ENCODE peak calls at places on chromosomes 1 and 21, in four cellular contexts. A is GM12878, E is A549, Q is HepG2. C is an unnamed sample.

GRCh38 chr1:81430955-81431646 is 369.6 kb upstream of the ADGRL2 start:
- DNase-seq in A (peak; percentile 12), E (no peak), Q (no peak), C (no peak)

GRCh38 chr21:41664881-41665765 is 101.7 kb downstream of the RIPK4 start:
- DNase-seq in A (no peak), E (no peak), Q (no peak), C (no peak)

GRCh38 chr1:173970252-173970651 is 51.9 kb downstream of the RC3H1 start:
- DNase-seq in A (no peak), E (no peak), Q (no peak), C (no peak)

GRCh38 chr1:145871994-145872411 is 13.1 kb upstream of the PIAS3 start:
- DNase-seq in A (no peak), E (no peak), Q (no peak), C (no peak)

GRCh38 chr1:18948048-18948912 is 8.2 kb downstream of the IFFO2 start:
- DNase-seq in A (no peak), E (no peak), Q (no peak), C (no peak)

GRCh38 chr1:172670791-172671190 is 11.9 kb downstream of the FASLG start:
- DNase-seq in A (no peak), E (no peak), Q (no peak), C (no peak)

GRCh38 chr1:26044971-26045711 is 777 bp downstream of the SLC30A2 start:
- DNase-seq in A (no peak), E (no peak), Q (no peak), C (peak; percentile 59)

GRCh38 chr1:6273380-6273891 is 12.5 kb upstream of the GPR153 start:
- DNase-seq in A (no peak), E (no peak), Q (no peak), C (peak; percentile 42)

GRCh38 chr1:111745670-111746613 is 6.7 kb upstream of the INKA2 start:
- DNase-seq in A (no peak), E (no peak), Q (no peak), C (no peak)

GRCh38 chr1:204293605-204294365 is 65.9 kb downstream of the PLEKHA6 start:
- DNase-seq in A (no peak), E (no peak), Q (no peak), C (no peak)

GRCh38 chr1:241934181-241934815 is 23.3 kb upstream of the BECN2 start:
- DNase-seq in A (no peak), E (no peak), Q (peak; percentile 48), C (no peak)

GRCh38 chr1:235913311-235913710 is 46.6 kb upstream of the LYST start:
- DNase-seq in A (no peak), E (no peak), Q (no peak), C (no peak)

GRCh38 chr21:42306366-42307035 is 8.7 kb downstream of the TFF3 start:
- DNase-seq in A (no peak), E (no peak), Q (no peak), C (no peak)

GRCh38 chr1:27489973-27490741 is at the start of gene WASF2:
- DNase-seq in A (peak; percentile 89), E (peak; percentile 80), Q (peak; percentile 95), C (peak; percentile 97)

GRCh38 chr1:7690076-7690475 is 81.0 kb upstream of the VAMP3 start:
- DNase-seq in A (no peak), E (no peak), Q (no peak), C (no peak)

GRCh38 chr1:7860130-7860529 is 7.3 kb upstream of the UTS2 start:
- DNase-seq in A (no peak), E (no peak), Q (no peak), C (no peak)

GRCh38 chr1:204984499-204984898 is 58.5 kb upstream of the CNTN2 start:
- DNase-seq in A (no peak), E (no peak), Q (no peak), C (peak; percentile 77)

GRCh38 chr1:13494025-13494424 is 19.8 kb downstream of the LRRC38 start:
- DNase-seq in A (peak; percentile 16), E (no peak), Q (no peak), C (no peak)

GRCh38 chr1:71881611-71882010 is 400.7 kb downstream of the NEGR1 start:
- DNase-seq in A (no peak), E (no peak), Q (no peak), C (no peak)

GRCh38 chr1:93979718-93980319 is 70.6 kb upstream of the GCLM start:
- DNase-seq in A (no peak), E (no peak), Q (peak; percentile 93), C (no peak)

GRCh38 chr1:200483491-200484143 is 73.8 kb upstream of the ZNF281 start:
- DNase-seq in A (peak; percentile 72), E (peak; percentile 98), Q (peak; percentile 77), C (peak; percentile 33)

GRCh38 chr1:223401873-223402789 is 8.9 kb downstream of the CCDC185 start:
- DNase-seq in A (no peak), E (peak; percentile 47), Q (no peak), C (peak; percentile 70)

GRCh38 chr1:41323243-41323642 is 38.0 kb upstream of the FOXO6 start:
- DNase-seq in A (no peak), E (no peak), Q (no peak), C (no peak)

GRCh38 chr1:26053718-26054572 is 8.0 kb upstream of the SLC30A2 start:
- DNase-seq in A (no peak), E (no peak), Q (no peak), C (peak; percentile 46)

GRCh38 chr1:233111731-233112130 is 161.3 kb downstream of the NTPCR start:
- DNase-seq in A (no peak), E (no peak), Q (no peak), C (no peak)

GRCh38 chr1:233105225-233105624 is 154.8 kb downstream of the NTPCR start:
- DNase-seq in A (no peak), E (no peak), Q (no peak), C (no peak)

GRCh38 chr1:233112184-233113008 is 162.0 kb downstream of the NTPCR start:
- DNase-seq in A (no peak), E (no peak), Q (no peak), C (no peak)

GRCh38 chr1:233107130-233107529 is 156.7 kb downstream of the NTPCR start:
- DNase-seq in A (no peak), E (no peak), Q (no peak), C (no peak)

DNA sequence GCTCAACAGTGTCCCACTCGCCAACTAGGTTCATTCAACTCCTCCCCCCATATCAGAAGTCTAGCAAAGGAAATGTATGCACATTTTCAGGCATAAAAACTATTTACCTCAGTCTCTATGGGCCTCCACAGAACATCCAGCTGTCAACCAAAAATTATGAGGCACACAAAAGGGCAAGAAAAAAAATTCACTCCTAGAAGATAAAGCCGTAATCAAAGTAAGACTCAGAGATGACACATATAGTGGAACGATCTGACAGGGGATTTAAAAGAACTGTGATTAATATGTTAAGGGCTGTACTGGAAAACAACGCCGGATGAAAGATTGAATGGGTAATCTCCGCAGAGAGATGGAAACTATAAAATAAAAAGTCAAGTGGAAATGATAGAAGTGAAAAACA is 158.7 kb downstream of the NTPCR start:
- DNase-seq in A (no peak), E (no peak), Q (no peak), C (no peak)
- TF ChIP-seq EP300 in A (no peak), E (no peak), Q (no peak), C (no peak)

DNA sequence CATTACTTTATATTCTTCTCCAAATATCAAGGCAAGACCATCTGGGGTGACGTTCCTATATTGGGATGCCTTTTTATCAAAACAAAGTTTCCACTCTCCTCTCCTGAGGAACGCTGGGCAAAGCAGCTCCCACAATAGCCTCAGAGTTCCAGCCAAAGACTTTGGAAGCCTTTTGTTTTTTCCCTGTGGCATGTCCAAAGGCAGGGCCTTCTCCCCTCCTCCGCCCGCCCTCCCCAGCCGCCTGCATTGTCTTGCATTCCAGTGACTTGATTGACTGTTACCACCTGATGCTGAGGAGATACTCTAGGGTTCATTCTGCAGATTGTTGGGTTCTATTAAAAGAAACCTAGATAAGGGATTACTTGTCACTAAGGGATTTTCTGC is 43.5 kb downstream of the PROX1 start:
- DNase-seq in A (no peak), E (no peak), Q (no peak), C (no peak)
- TF ChIP-seq POLR2AphosphoS2 in A (no peak), E (no peak), Q (no peak), C (no peak)

GRCh38 chr1:176694713-176695112 is 231.7 kb downstream of the PAPPA2 start:
- DNase-seq in A (no peak), E (no peak), Q (no peak), C (no peak)

GRCh38 chr1:176692988-176693696 is 230.2 kb downstream of the PAPPA2 start:
- DNase-seq in A (no peak), E (no peak), Q (no peak), C (no peak)

GRCh38 chr1:176691251-176692228 is 228.6 kb downstream of the PAPPA2 start:
- DNase-seq in A (peak; percentile 17), E (peak; percentile 18), Q (peak; percentile 52), C (peak; percentile 35)

GRCh38 chr1:176693697-176694329 is 230.8 kb downstream of the PAPPA2 start:
- DNase-seq in A (no peak), E (no peak), Q (no peak), C (no peak)

DNA sequence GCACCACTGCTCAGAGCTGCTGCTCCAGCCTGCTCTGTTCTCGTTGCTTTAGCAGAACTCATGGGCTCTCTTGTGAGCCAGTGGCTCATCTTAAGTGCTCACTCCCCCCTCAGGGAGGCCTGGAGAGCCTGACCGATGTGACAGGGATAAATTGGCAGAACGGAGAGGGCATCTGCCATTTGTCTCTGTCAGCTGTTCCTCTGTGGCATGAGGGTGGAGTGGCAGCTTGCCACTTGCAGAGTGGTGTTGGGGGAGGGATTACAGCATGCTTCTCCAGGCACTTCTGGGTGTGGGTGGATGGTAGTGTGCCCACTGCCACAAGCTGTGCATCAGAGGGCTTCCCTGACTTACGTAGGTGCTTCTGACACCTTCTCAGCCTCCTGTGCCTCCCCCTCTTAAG is 229.5 kb downstream of the PAPPA2 start:
- DNase-seq in A (no peak), E (no peak), Q (no peak), C (no peak)
- TF ChIP-seq EP300 in A (no peak), E (no peak), Q (no peak), C (no peak)

GRCh38 chr1:230976360-230976759 is 2.3 kb downstream of the TTC13 start:
- DNase-seq in A (no peak), E (no peak), Q (no peak), C (no peak)

GRCh38 chr1:230979389-230979716 is 459 bp downstream of the ARV1 start:
- DNase-seq in A (no peak), E (no peak), Q (no peak), C (no peak)

GRCh38 chr1:230976825-230977747 is 1.6 kb downstream of the TTC13 start:
- DNase-seq in A (no peak), E (no peak), Q (no peak), C (no peak)

GRCh38 chr1:230978491-230979388 is at the start of the genes ARV1 and TTC13:
- DNase-seq in A (peak; percentile 96), E (peak; percentile 98), Q (peak; percentile 98), C (peak; percentile 99)

GRCh38 chr1:230977781-230978490 is 725 bp downstream of the TTC13 start:
- DNase-seq in A (no peak), E (peak; percentile 9), Q (peak; percentile 55), C (peak; percentile 59)
- TF ChIP-seq POLR2AphosphoS2 in A (no peak), E (no peak), Q (no peak), C (no peak)

C was measured in K562.